ENCODE peak calls at places on chromosomes 16 and 17, in nine cellular contexts. One of them, this sample, is unnamed.

GRCh38 chr17:16449121-16449570 is 33.8 kb downstream of the TRPV2 start:
- DNase-seq in breast epithelium: no peak
- DNase-seq in A549: no peak
- DNase-seq in heart left ventricle: no peak
- DNase-seq in body of pancreas: no peak
- DNase-seq in HepG2: no peak
- DNase-seq in prostate gland: no peak
- DNase-seq in adrenal gland: no peak
- DNase-seq in Peyer's patch: no peak
- DNase-seq in this sample: no peak

GRCh38 chr17:76146053-76146875 is 5.2 kb upstream of the FOXJ1 start:
- DNase-seq in breast epithelium: no peak
- DNase-seq in Peyer's patch: peak
- DNase-seq in A549: no peak
- DNase-seq in heart left ventricle: no peak
- DNase-seq in HepG2: no peak
- DNase-seq in adrenal gland: no peak
- DNase-seq in prostate gland: no peak
- DNase-seq in body of pancreas: no peak
- DNase-seq in this sample: no peak

GRCh38 chr16:25110392-25110947 is 1.1 kb upstream of the LCMT1 start:
- DNase-seq in Peyer's patch: no peak
- DNase-seq in body of pancreas: no peak
- DNase-seq in heart left ventricle: no peak
- DNase-seq in adrenal gland: no peak
- DNase-seq in prostate gland: no peak
- DNase-seq in HepG2: no peak
- DNase-seq in A549: peak
- DNase-seq in breast epithelium: no peak
- DNase-seq in this sample: no peak

GRCh38 chr16:64311241-64311640 is 810.6 kb downstream of the CDH11 start:
- DNase-seq in A549: no peak
- DNase-seq in adrenal gland: no peak
- DNase-seq in heart left ventricle: no peak
- DNase-seq in Peyer's patch: no peak
- DNase-seq in body of pancreas: no peak
- DNase-seq in prostate gland: no peak
- DNase-seq in HepG2: no peak
- DNase-seq in breast epithelium: no peak
- DNase-seq in this sample: no peak

GRCh38 chr17:31310877-31311276 is 3.0 kb downstream of the EVI2B start:
- DNase-seq in body of pancreas: no peak
- DNase-seq in Peyer's patch: peak
- DNase-seq in breast epithelium: no peak
- DNase-seq in heart left ventricle: no peak
- DNase-seq in A549: no peak
- DNase-seq in HepG2: no peak
- DNase-seq in adrenal gland: no peak
- DNase-seq in prostate gland: no peak
- DNase-seq in this sample: no peak

GRCh38 chr17:7767425-7768021 is 50.0 kb downstream of the DNAH2 start:
- DNase-seq in HepG2: no peak
- DNase-seq in prostate gland: no peak
- DNase-seq in adrenal gland: no peak
- DNase-seq in heart left ventricle: no peak
- DNase-seq in body of pancreas: peak
- DNase-seq in A549: no peak
- DNase-seq in Peyer's patch: no peak
- DNase-seq in breast epithelium: no peak
- DNase-seq in this sample: no peak

GRCh38 chr17:55448681-55449080 is 27.0 kb upstream of the MMD start:
- DNase-seq in body of pancreas: no peak
- DNase-seq in HepG2: no peak
- DNase-seq in prostate gland: peak
- DNase-seq in heart left ventricle: no peak
- DNase-seq in breast epithelium: no peak
- DNase-seq in adrenal gland: no peak
- DNase-seq in Peyer's patch: no peak
- DNase-seq in A549: no peak
- DNase-seq in this sample: no peak

GRCh38 chr16:69145658-69146057 is 13.2 kb downstream of the UTP4 start:
- DNase-seq in adrenal gland: peak
- DNase-seq in Peyer's patch: no peak
- DNase-seq in body of pancreas: peak
- DNase-seq in breast epithelium: no peak
- DNase-seq in A549: no peak
- DNase-seq in HepG2: no peak
- DNase-seq in prostate gland: no peak
- DNase-seq in heart left ventricle: no peak
- DNase-seq in this sample: no peak

GRCh38 chr17:7213895-7214299 is 5.7 kb downstream of the DLG4 start:
- DNase-seq in HepG2: peak
- DNase-seq in adrenal gland: peak
- DNase-seq in body of pancreas: peak
- DNase-seq in Peyer's patch: no peak
- DNase-seq in heart left ventricle: peak
- DNase-seq in prostate gland: peak
- DNase-seq in breast epithelium: no peak
- DNase-seq in A549: peak
- DNase-seq in this sample: peak

GRCh38 chr17:49216482-49216881 is 6.0 kb downstream of the ABI3 start:
- DNase-seq in prostate gland: no peak
- DNase-seq in A549: no peak
- DNase-seq in HepG2: no peak
- DNase-seq in adrenal gland: no peak
- DNase-seq in body of pancreas: no peak
- DNase-seq in heart left ventricle: no peak
- DNase-seq in Peyer's patch: no peak
- DNase-seq in breast epithelium: no peak
- DNase-seq in this sample: no peak

GRCh38 chr17:9336817-9337216 is 238.8 kb downstream of the STX8 start:
- DNase-seq in prostate gland: no peak
- DNase-seq in breast epithelium: no peak
- DNase-seq in body of pancreas: no peak
- DNase-seq in heart left ventricle: no peak
- DNase-seq in HepG2: no peak
- DNase-seq in A549: no peak
- DNase-seq in adrenal gland: no peak
- DNase-seq in Peyer's patch: no peak
- DNase-seq in this sample: no peak

GRCh38 chr17:48143629-48144028 is 36.1 kb downstream of the SNX11 start:
- DNase-seq in prostate gland: no peak
- DNase-seq in body of pancreas: no peak
- DNase-seq in A549: no peak
- DNase-seq in adrenal gland: no peak
- DNase-seq in breast epithelium: no peak
- DNase-seq in heart left ventricle: no peak
- DNase-seq in Peyer's patch: no peak
- DNase-seq in HepG2: no peak
- DNase-seq in this sample: no peak

GRCh38 chr17:76039121-76039520 is 12.0 kb upstream of the EVPL start:
- DNase-seq in A549: no peak
- DNase-seq in body of pancreas: no peak
- DNase-seq in Peyer's patch: no peak
- DNase-seq in heart left ventricle: no peak
- DNase-seq in prostate gland: no peak
- DNase-seq in adrenal gland: no peak
- DNase-seq in HepG2: no peak
- DNase-seq in breast epithelium: no peak
- DNase-seq in this sample: no peak

GRCh38 chr17:4899341-4900230 is at the start of gene C17orf107:
- DNase-seq in HepG2: no peak
- DNase-seq in adrenal gland: peak
- DNase-seq in heart left ventricle: peak
- DNase-seq in prostate gland: peak
- DNase-seq in body of pancreas: peak
- DNase-seq in breast epithelium: peak
- DNase-seq in Peyer's patch: peak
- DNase-seq in A549: no peak
- DNase-seq in this sample: peak
- H3K4me3 ChIP-seq in HepG2: no peak
- H3K4me3 ChIP-seq in adrenal gland: no peak
- H3K4me3 ChIP-seq in heart left ventricle: peak
- H3K4me3 ChIP-seq in prostate gland: peak
- H3K4me3 ChIP-seq in body of pancreas: peak
- H3K4me3 ChIP-seq in breast epithelium: peak
- H3K4me3 ChIP-seq in Peyer's patch: peak
- H3K4me3 ChIP-seq in A549: no peak
- H3K4me3 ChIP-seq in this sample: peak

GRCh38 chr16:12459401-12459791 is 344.3 kb downstream of the CPPED1 start:
- DNase-seq in Peyer's patch: peak
- DNase-seq in adrenal gland: peak
- DNase-seq in breast epithelium: no peak
- DNase-seq in A549: no peak
- DNase-seq in heart left ventricle: peak
- DNase-seq in body of pancreas: no peak
- DNase-seq in prostate gland: no peak
- DNase-seq in HepG2: no peak
- DNase-seq in this sample: peak
- TF ChIP-seq POLR2A in Peyer's patch: no peak
- TF ChIP-seq POLR2A in adrenal gland: no peak
- TF ChIP-seq POLR2A in breast epithelium: no peak
- TF ChIP-seq POLR2A in A549: no peak
- TF ChIP-seq POLR2A in heart left ventricle: no peak
- TF ChIP-seq POLR2A in body of pancreas: no peak
- TF ChIP-seq POLR2A in prostate gland: no peak
- TF ChIP-seq POLR2A in HepG2: no peak
- TF ChIP-seq POLR2A in this sample: no peak

DNA sequence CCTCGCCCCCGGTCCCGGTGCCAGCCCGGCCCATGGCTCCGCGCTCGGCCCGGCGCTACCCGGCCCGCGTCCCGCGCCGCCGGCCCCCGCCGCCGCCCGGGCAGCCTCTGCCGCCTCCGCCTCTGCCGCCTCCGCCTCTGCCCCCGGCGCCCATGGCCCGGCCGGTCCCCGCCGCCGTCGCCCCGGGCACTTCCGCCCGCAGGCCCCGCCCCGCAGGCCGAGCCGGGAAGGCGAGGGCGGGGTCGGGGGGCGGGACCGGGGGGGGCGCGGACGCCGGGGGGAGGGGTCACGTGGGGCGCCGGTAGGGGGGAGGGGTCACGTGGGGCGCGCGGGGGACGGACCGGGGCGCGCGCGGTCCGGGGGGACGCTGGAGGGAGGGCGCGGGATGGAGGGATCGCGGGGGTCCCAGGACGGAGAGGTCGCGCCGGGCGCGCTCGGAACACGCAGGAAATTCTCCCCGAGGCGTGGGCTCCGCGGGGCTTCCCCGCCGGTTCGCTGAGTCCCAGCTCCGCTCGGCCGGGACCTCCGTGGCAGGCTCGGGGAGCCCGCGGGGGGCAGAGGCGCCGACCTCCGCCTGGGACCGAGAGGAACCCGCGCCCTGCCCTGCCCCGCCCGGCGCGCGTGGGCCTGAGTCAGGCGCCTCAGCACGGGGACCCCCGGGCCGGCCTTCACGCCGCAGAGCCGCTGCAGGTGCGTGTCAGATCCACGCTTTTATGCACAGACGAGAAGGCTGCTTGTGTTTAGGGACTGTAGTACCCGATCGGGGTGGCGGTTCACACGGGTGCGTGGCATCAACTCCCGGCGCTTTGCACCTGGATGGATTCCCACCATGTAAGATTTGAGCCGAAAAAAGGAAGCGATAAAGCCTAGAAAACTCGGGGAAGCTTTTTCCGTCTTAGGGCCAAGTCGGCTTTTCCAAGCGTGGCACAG is at the start of gene PGAP6:
- DNase-seq in breast epithelium: no peak
- DNase-seq in prostate gland: peak
- DNase-seq in adrenal gland: peak
- DNase-seq in heart left ventricle: peak
- DNase-seq in body of pancreas: peak
- DNase-seq in HepG2: no peak
- DNase-seq in Peyer's patch: peak
- DNase-seq in A549: no peak
- DNase-seq in this sample: peak
- H3K4me3 ChIP-seq in breast epithelium: peak
- H3K4me3 ChIP-seq in prostate gland: peak
- H3K4me3 ChIP-seq in adrenal gland: peak
- H3K4me3 ChIP-seq in heart left ventricle: peak
- H3K4me3 ChIP-seq in body of pancreas: peak
- H3K4me3 ChIP-seq in HepG2: peak
- H3K4me3 ChIP-seq in Peyer's patch: peak
- H3K4me3 ChIP-seq in A549: peak
- H3K4me3 ChIP-seq in this sample: peak

GRCh38 chr17:29368926-29369325 is 21.2 kb upstream of the TAOK1 start:
- DNase-seq in prostate gland: no peak
- DNase-seq in HepG2: no peak
- DNase-seq in body of pancreas: no peak
- DNase-seq in Peyer's patch: no peak
- DNase-seq in adrenal gland: no peak
- DNase-seq in breast epithelium: no peak
- DNase-seq in heart left ventricle: peak
- DNase-seq in A549: no peak
- DNase-seq in this sample: no peak

GRCh38 chr17:29364691-29365090 is 25.5 kb upstream of the TAOK1 start:
- DNase-seq in adrenal gland: no peak
- DNase-seq in A549: no peak
- DNase-seq in HepG2: no peak
- DNase-seq in prostate gland: no peak
- DNase-seq in body of pancreas: no peak
- DNase-seq in Peyer's patch: no peak
- DNase-seq in heart left ventricle: no peak
- DNase-seq in breast epithelium: no peak
- DNase-seq in this sample: no peak

GRCh38 chr17:29368161-29368560 is 22.0 kb upstream of the TAOK1 start:
- DNase-seq in breast epithelium: no peak
- DNase-seq in HepG2: no peak
- DNase-seq in prostate gland: no peak
- DNase-seq in body of pancreas: no peak
- DNase-seq in adrenal gland: no peak
- DNase-seq in A549: no peak
- DNase-seq in Peyer's patch: no peak
- DNase-seq in heart left ventricle: no peak
- DNase-seq in this sample: no peak

DNA sequence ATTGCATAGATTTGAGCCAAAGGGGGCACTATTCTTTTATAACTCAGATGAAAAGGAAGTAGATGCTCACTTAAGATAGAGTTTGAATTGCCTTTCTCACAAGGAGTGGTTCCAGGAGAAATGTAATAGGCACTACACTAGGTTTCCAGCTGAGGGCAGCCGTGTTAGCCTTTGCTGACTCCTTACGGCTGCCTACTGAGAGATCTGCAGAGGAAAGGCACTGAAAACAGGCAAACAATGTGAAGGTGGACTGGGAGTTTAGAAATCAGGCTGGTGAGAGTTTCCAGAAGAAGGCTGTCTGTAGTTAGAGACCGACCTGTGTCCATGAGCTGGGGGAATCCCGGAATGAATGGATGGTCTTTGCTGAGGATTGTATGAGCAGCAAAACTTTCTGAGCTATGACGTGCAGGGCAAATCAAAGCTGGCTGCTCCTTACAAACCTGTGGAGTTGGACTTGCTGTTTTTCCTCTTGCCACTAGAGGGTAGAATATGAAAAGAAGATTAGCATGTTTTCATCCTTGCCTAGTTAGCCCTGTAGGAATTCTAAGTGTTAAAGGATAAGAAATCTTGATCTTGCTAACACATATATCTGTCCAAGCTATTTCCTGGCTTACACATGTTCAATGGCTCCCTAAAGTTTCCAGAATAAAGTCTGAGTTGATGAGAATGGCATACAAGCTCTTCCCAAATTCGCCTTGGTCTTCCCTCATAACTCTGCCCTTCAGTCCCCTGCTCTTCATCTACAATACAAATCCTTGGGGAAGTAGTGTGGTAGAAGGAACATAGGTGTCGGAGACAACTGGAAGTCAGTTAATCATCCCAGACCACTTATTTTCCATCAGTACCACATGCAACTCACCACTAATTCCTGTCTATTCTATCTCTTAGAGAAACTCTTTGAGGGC is 20.1 kb upstream of the TAOK1 start:
- DNase-seq in A549: peak
- DNase-seq in prostate gland: peak
- DNase-seq in HepG2: peak
- DNase-seq in breast epithelium: peak
- DNase-seq in Peyer's patch: peak
- DNase-seq in heart left ventricle: peak
- DNase-seq in body of pancreas: peak
- DNase-seq in adrenal gland: peak
- DNase-seq in this sample: peak
- TF ChIP-seq POLR2A in A549: no peak
- TF ChIP-seq POLR2A in prostate gland: no peak
- TF ChIP-seq POLR2A in HepG2: no peak
- TF ChIP-seq POLR2A in breast epithelium: no peak
- TF ChIP-seq POLR2A in Peyer's patch: no peak
- TF ChIP-seq POLR2A in heart left ventricle: no peak
- TF ChIP-seq POLR2A in body of pancreas: no peak
- TF ChIP-seq POLR2A in adrenal gland: no peak
- TF ChIP-seq POLR2A in this sample: no peak

This sample was measured in ovary.